ENCODE peak calls at places on chromosomes 13 and 19, in four cellular contexts. X is GM12878, U is WTC11, N is HepG2. D is an unnamed sample.
A peak's percentile ranks its signal among the peaks of the same experiment; 100 is the strongest.

GRCh38 chr19:49560358-49560900 is 19.9 kb downstream of the NOSIP start:
- DNase-seq in X (no peak), U (no peak), N (no peak), D (peak; percentile 57)

GRCh38 chr19:8684001-8684902 is 14.3 kb downstream of the ACTL9 start:
- DNase-seq in X (no peak), U (no peak), N (no peak), D (no peak)

GRCh38 chr19:38841787-38842438 is 7.9 kb downstream of the HNRNPL start:
- DNase-seq in N (no peak), X (no peak), U (no peak), D (no peak)

GRCh38 chr19:5335101-5335500 is 5.5 kb downstream of the PTPRS start:
- DNase-seq in U (no peak), N (no peak), X (no peak), D (no peak)

GRCh38 chr13:110942248-110942981 is 27.5 kb upstream of the ANKRD10 start:
- DNase-seq in U (no peak), N (no peak), X (peak; percentile 64), D (no peak)

GRCh38 chr19:13012690-13013608 is 17.7 kb downstream of the NFIX start:
- DNase-seq in U (peak; percentile 44), N (peak; percentile 52), X (no peak), D (peak; percentile 80)

GRCh38 chr19:8212212-8212611 is 3.0 kb downstream of the CERS4 start:
- DNase-seq in X (no peak), N (no peak), U (no peak), D (no peak)

GRCh38 chr13:24505756-24506155 is 6.8 kb downstream of the PARP4 start:
- DNase-seq in X (no peak), N (no peak), U (no peak), D (peak; percentile 28)

GRCh38 chr13:80177327-80177726 is 163.6 kb downstream of the SPRY2 start:
- DNase-seq in U (no peak), N (no peak), X (no peak), D (no peak)

GRCh38 chr19:45852941-45853340 is 10.0 kb downstream of the SYMPK start:
- DNase-seq in N (no peak), U (no peak), X (no peak), D (no peak)

GRCh38 chr13:89688908-89689307 is 1658.6 kb upstream of the MIR17HG start:
- DNase-seq in U (no peak), X (no peak), N (no peak), D (no peak)

GRCh38 chr19:50969413-50969760 is at the start of gene KLK6:
- DNase-seq in X (no peak), U (no peak), N (peak; percentile 18), D (no peak)

GRCh38 chr13:75715598-75716523 is 79.7 kb downstream of the LMO7 start:
- DNase-seq in X (peak; percentile 41), N (no peak), U (no peak), D (no peak)

GRCh38 chr13:33450956-33451709 is 165.6 kb upstream of the STARD13 start:
- DNase-seq in X (no peak), N (no peak), U (no peak), D (no peak)

GRCh38 chr13:33453911-33454310 is 168.4 kb upstream of the STARD13 start:
- DNase-seq in U (no peak), N (peak; percentile 20), X (no peak), D (no peak)

GRCh38 chr13:33455291-33455690 is 169.7 kb upstream of the STARD13 start:
- DNase-seq in X (no peak), U (no peak), N (no peak), D (no peak)

GRCh38 chr13:33454844-33455256 is 169.3 kb upstream of the STARD13 start:
- DNase-seq in U (no peak), N (no peak), X (no peak), D (no peak)

DNA sequence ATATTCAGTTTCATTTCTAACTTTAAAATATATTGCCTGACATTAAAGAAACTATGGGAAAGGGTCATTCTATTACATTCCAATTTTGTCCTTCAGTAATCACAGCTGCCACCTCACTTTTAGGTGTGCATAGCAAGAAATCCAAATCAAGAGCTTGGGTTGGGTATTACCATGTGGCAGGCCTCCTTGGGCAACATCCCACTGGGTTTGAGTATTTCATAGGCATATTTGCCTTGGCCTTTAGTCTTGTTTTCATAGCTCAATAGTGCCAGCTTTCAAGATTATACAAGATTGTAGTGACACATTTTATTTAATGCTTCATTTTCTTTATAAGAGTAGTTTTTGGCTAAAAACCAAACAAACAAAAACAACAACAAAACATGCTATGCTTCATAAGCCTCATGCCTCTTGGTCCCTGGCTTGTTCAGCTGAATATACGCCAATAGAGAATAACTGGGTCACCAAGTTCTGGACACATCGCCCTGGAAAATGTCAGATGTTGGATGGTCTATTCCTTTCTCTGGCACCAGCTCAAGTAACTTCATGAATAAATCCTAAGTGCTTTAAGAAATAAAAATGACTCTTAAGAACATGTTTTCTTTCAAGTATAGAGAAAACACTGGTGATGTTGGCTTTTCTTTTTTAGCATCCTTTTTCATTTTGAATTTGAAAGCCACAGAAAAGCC is 167.5 kb upstream of the STARD13 start:
- DNase-seq in N (no peak), X (no peak), U (no peak), D (no peak)
- TF ChIP-seq CBFB in N (no peak), X (no peak), U (no peak), D (no peak)

DNA sequence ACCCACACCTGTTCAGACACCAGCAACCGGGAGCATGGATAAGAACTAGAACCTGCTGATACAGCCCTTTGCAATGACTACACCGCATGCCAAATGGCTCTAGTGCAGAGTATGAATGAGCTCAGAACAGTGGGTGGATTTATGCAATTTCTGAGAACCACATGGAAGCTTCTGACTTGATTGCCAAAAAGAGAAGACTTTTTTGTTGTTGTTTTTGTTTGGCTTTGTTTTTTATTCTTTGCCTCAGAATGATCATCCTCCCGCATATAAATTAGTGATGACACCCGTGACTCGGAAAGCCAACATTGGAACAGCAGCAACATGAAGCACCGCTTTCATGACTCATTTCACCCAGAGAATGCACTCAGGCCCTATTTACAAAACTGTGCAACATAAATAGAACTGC is 77.4 kb upstream of the LRCH1 start:
- DNase-seq in X (no peak), U (no peak), N (no peak), D (no peak)
- TF ChIP-seq CBFB in X (no peak), U (no peak), N (no peak), D (no peak)

GRCh38 chr19:1012334-1012733 is 8.6 kb downstream of the TMEM259 start:
- DNase-seq in N (no peak), U (no peak), X (no peak), D (no peak)

GRCh38 chr19:1015782-1016646 is 4.9 kb downstream of the TMEM259 start:
- DNase-seq in U (peak; percentile 60), N (no peak), X (no peak), D (no peak)

GRCh38 chr19:1013218-1013617 is 7.7 kb downstream of the TMEM259 start:
- DNase-seq in N (no peak), X (no peak), U (no peak), D (no peak)

GRCh38 chr19:1015061-1015781 is 5.7 kb downstream of the TMEM259 start:
- DNase-seq in X (no peak), U (no peak), N (no peak), D (no peak)

GRCh38 chr19:1014161-1015060 is 6.5 kb downstream of the TMEM259 start:
- DNase-seq in N (no peak), U (no peak), X (no peak), D (no peak)
- TF ChIP-seq CBFB in N (no peak), U (no peak), X (no peak), D (no peak)

DNA sequence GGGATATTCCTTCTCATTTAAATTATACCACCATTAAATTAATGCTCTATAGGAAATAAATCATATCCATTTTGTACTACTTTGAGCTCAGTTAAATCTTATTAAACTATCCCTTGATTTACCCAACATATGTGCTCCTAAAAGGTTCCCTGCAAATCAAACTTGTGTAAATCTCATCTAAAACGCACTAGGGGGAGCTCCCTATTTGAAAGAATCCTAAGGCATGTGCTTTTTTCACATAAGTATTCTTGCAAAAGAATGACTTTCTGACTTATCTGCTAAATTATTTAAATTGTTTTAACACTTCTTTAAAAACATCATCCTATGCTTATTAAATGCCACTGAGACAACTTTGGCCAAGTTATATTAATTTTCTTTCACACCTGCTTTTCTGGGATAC is 7.9 kb downstream of the INTS6 start:
- DNase-seq in U (no peak), X (no peak), N (no peak), D (no peak)
- TF ChIP-seq CBFB in U (no peak), X (no peak), N (no peak), D (no peak)

DNA sequence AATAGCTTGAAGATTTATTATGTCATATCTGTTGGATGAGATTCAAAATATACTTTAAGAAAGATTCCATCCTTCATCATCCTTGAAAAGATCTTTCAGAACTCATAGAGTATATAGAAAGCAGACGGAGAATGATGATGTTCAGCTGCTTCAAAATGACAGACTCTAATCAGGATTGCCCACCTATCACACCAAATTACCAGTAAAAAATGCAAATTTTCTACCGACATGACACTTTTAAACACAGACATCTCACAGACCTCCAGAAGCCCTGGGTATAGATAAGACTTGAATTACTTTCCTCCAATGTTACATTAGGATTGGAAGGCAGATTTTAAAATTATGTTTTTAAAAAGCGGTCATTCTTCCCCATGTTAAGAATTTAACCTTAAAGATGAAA is 235.5 kb downstream of the GPC6 start:
- DNase-seq in U (no peak), X (no peak), N (no peak), D (no peak)
- TF ChIP-seq CBFB in U (no peak), X (no peak), N (no peak), D (no peak)

DNA sequence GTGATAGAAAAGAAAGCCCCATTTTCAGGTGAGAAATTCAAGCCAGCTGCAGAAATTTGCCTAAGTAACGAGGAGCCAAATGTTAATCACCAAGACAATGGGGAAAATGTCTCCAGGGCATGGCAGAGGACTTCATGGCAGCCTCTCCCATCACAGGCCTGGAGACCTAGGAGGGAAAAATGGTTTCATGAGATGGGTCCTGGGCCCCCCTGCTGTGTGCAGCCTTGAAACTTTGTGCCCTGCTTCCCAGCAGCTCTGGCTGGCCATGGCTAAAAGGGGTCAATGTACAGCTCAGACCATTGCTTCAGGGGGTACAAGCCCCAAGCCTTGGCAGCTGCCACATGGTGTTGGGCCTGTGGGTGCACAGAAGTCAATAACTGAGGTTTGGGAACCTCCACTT is 9.9 kb downstream of the N4BP2L1 start:
- DNase-seq in N (no peak), U (no peak), X (no peak), D (no peak)
- TF ChIP-seq CBFB in N (no peak), U (no peak), X (no peak), D (no peak)

DNA sequence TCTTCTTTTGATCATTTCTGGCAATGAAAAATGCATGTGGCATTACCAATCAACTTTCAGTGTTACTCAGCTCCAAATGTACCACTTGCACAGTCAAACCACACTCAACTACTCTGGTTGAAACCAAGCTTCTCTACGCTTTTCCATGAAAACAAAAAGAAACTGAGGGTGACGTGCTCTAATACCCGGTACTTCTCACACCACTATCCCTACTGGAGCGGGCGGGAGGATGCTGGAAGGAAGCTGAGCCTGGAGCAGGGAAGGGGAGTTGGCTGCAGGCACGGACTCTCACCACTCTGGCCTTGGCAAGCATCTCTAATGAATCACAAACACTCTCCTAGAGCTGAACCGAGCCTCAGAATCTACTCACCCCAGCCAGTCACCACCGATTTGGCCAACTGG is 48.2 kb downstream of the STK24 start:
- DNase-seq in N (no peak), X (no peak), U (no peak), D (no peak)
- TF ChIP-seq CBFB in N (no peak), X (no peak), U (no peak), D (no peak)

GRCh38 chr13:26895081-26895807 is 134.7 kb upstream of the GPR12 start:
- DNase-seq in N (no peak), X (no peak), U (peak; percentile 21), D (no peak)
- TF ChIP-seq CBFB in N (no peak), X (no peak), U (no peak), D (no peak)